ENCODE peak calls at places on chromosomes 4 and X, in eight cellular contexts. X is brain microvascular endothelial cell, V is SK-N-SH, T is GM23338, B is cardiac muscle cell, K is right lobe of liver, S is fibroblast of lung, J is kidney epithelial cell. U is an unnamed sample.

GRCh38 chrX:136328933-136329332 is 28.2 kb downstream of the ADGRG4 start:
- DNase-seq in J (no peak), B (no peak), X (no peak), K (no peak), T (no peak), S (no peak), V (peak; percentile 23), U (no peak)

GRCh38 chr4:181957088-181957487 is 286.1 kb upstream of the TENM3 start:
- DNase-seq in J (peak; percentile 88), K (no peak), T (no peak), S (peak; percentile 73), X (peak; percentile 81), V (no peak), B (no peak), U (peak; percentile 96)

GRCh38 chr4:147633643-147634042 is 16.4 kb downstream of the TMEM184C start:
- DNase-seq in S (no peak), J (no peak), T (no peak), V (no peak), X (no peak), B (no peak), K (no peak), U (no peak)

GRCh38 chr4:147530723-147531122 is 49.8 kb downstream of the EDNRA start:
- DNase-seq in B (no peak), X (peak; percentile 45), S (no peak), V (no peak), T (no peak), J (no peak), K (no peak), U (no peak)

GRCh38 chr4:1600811-1601532 is 83.1 kb downstream of the FAM53A start:
- DNase-seq in J (no peak), T (no peak), V (no peak), X (no peak), S (no peak), B (no peak), K (peak; percentile 9), U (no peak)

GRCh38 chr4:127501103-127501502 is 131.7 kb upstream of the INTU start:
- DNase-seq in K (no peak), T (no peak), J (no peak), S (peak; percentile 40), V (no peak), X (peak; percentile 30), B (no peak), U (no peak)

GRCh38 chrX:120125444-120125843 is 9.7 kb upstream of the RHOXF1 start:
- DNase-seq in X (no peak), S (peak; percentile 8), K (no peak), B (no peak), V (no peak), T (no peak), J (no peak), U (no peak)

GRCh38 chr4:68708566-68708965 is 38.1 kb upstream of the UGT2B15 start:
- DNase-seq in T (no peak), B (no peak), V (no peak), K (no peak), X (no peak), J (no peak), S (no peak), U (no peak)

GRCh38 chr4:80097395-80098177 is 24.6 kb upstream of the ANTXR2 start:
- DNase-seq in J (no peak), S (peak; percentile 94), T (no peak), V (peak; percentile 33), K (no peak), X (peak; percentile 42), B (no peak), U (peak; percentile 85)

GRCh38 chr4:155799106-155799793 is 40.4 kb downstream of the GUCY1B1 start:
- DNase-seq in B (no peak), X (no peak), K (no peak), V (no peak), S (peak; percentile 47), T (no peak), J (no peak), U (no peak)
- H3K4me3 ChIP-seq in B (no peak overlapping the region), X (no peak overlapping the region), K (no peak overlapping the region), V (no peak overlapping the region), S (no peak overlapping the region), T (no peak overlapping the region), J (no peak overlapping the region), U (no peak overlapping the region)

DNA sequence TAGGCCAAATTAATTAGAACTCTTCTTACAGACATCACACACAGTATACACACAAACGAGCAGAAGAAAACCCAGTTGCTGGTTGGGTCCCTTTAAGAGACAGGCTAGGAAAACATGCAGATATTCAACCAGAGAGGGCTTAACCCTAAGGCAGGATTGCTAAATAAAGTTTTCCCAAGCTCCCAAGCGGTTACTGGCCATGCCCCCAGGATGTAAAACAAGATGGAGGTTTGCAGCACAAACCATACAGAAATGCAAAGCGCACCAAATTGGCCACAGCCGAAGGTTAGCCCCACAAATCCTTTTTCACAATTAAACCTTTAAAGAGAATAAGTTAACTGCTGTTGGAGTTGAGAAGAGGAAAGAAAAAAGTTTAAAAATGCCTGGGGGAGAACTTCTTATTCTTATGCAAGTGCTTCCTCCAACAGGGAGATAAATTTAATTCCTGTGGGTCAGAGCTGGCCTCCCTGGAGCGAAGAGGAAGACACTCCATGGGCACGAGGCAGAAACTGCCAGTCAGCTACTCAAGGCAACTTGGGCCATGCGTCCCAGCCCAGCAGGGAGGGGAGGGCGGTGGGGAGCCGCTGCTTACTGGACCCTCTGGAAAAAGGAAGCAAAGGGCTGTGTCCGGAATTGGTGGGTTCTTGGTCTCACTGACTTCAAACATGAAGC is 167.6 kb upstream of the ARSJ start:
- DNase-seq in S (no peak), B (no peak), X (no peak), J (no peak), T (no peak), K (no peak), V (no peak), U (no peak)
- H3K4me3 ChIP-seq in S (no peak overlapping the region), B (no peak overlapping the region), X (no peak overlapping the region), J (no peak overlapping the region), T (no peak overlapping the region), K (no peak overlapping the region), V (no peak overlapping the region), U (no peak overlapping the region)

DNA sequence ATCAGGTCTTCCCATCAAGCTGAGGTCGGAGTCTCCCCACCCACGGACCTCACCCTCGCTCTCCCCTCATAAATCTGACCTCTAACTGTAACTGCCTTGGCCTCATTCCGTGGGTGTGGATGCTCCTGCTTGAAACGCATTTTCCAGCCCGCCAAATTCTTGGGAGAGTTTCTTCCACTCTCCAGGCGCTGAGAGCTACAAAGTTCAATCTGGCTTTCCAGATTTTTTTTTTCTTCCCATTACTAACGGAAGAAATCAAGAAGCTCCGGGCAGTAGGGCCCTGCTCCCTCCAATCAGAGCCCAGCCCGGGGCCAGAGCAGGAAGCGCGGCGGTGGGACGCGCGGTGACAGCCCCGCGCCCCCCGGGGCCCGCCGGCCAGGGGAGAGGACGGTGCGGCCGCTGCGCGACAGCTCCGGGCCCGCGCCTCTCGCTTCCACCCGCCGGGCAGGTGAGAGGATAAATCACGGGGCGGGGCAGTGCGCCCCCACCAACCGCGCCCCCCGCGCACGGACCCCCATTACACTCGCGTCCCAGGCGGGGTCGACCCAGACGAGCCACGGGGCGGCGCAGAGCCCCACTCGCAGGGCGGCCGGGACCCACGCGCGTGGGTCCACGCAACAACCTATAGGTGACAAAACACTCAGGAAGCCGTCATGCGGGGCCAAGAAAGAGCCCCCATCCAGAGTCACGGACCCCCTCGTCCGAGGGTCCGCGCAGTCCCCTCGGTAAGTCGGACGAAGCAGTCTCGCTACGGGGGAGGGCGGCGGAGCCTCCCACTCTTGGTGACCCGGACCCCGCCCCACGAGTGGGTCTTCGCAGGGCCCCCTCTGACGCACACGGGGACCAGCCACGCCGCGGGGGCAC is 916 bp downstream of the AFAP1 start:
- DNase-seq in K (peak; percentile 44), T (peak; percentile 64), B (peak; percentile 68), J (no peak), S (peak; percentile 59), V (peak; percentile 77), X (no peak), U (no peak)
- H3K4me3 ChIP-seq in K (peak overlapping the region; percentile 50), T (peak overlapping the region; percentile 79), B (peak overlapping the region; percentile 97), J (peak overlapping the region; percentile 72), S (peak overlapping the region; percentile 77), V (peak overlapping the region; percentile 95), X (peak overlapping the region; percentile 86), U (peak overlapping the region; percentile 93)

DNA sequence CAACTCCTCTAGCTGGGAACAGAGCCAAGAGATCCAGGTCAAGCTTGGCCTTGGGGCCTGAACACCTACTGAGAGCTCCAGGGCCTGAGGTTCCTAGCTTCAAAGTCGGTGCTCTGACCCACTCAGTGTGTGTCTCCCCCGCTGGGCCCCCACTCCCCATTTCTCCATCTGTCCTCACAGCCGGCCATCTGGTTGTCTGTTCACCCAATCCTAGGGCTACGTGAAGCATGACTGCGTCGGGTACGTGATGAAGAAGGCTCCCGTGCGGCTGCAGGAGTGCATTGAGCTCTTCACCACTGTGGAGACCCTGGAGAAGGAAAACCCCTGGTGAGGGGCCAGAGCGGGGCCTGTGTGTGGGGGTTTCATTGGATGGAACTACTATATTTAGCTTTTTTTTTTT is 12.3 kb downstream of the USP11 start:
- DNase-seq in J (no peak), K (no peak), B (no peak), S (no peak), V (no peak), X (no peak), T (no peak), U (no peak)
- H3K4me3 ChIP-seq in J (no peak overlapping the region), K (no peak overlapping the region), B (no peak overlapping the region), S (no peak overlapping the region), V (no peak overlapping the region), X (no peak overlapping the region), T (no peak overlapping the region), U (no peak overlapping the region)

GRCh38 chr4:98706935-98707334 is 48.5 kb upstream of the TSPAN5 start:
- DNase-seq in S (no peak), X (no peak), J (no peak), B (no peak), T (no peak), V (no peak), K (no peak), U (no peak)
- H3K4me3 ChIP-seq in S (no peak overlapping the region), X (no peak overlapping the region), J (no peak overlapping the region), B (no peak overlapping the region), T (no peak overlapping the region), V (no peak overlapping the region), K (no peak overlapping the region), U (no peak overlapping the region)

DNA sequence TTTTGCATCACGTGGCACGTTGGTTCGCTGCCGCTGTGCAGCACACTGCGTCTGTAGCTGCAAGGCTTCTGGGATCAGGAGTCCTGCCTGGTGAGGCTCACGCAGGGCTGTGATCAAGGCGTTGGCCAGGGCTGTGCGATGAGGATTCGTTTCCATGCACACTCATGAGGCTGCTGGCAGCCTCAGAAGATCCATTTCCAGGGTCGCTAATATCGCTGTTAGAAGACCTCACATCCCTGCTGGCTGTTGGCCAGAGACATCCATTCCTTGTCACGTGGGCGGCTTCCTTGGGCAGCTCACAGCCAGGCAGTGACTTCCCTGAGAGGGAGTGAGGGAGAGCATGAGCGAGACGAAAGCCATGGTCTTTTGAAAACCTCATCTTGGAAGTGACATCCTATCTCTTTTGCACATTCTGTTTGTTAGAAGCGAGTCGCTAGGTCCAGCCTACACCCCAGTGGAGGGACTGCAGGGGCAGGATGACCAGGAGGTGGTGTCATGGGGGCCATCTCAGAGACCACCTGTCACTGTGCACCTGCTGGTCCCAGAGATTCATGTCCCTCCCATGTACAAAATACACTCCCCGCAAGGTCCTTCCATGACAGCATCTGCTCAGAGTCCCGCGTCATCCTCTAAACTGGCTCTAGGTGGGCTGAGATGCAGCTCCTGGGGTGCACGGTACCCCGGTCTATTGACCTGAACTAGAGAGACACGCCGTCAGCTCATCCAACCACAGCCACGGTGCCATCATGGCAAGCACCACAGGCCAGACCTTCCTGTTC is 12.2 kb downstream of the RGS12 start:
- DNase-seq in S (peak; percentile 43), X (no peak), K (peak; percentile 40), J (no peak), T (no peak), B (peak; percentile 39), V (peak; percentile 76), U (no peak)
- H3K4me3 ChIP-seq in S (no peak overlapping the region), X (no peak overlapping the region), K (no peak overlapping the region), J (no peak overlapping the region), T (no peak overlapping the region), B (no peak overlapping the region), V (no peak overlapping the region), U (no peak overlapping the region)

U was measured in astrocyte of the cerebellum.